ENCODE peak calls at places on chromosomes 6 and 20, in ten cellular contexts. One of them, this sample, is unnamed.

GRCh38 chr20:5691918-5692618 is 58.1 kb upstream of the SHLD1 start:
- DNase-seq in A673: no peak
- DNase-seq in H9: no peak
- DNase-seq in HTR-8/SVneo: no peak
- DNase-seq in GM03348: no peak
- DNase-seq in M059J: no peak
- DNase-seq in HS-5: no peak
- DNase-seq in GM13977: peak
- DNase-seq in ureter: no peak
- DNase-seq in stimulated activated CD8-positive, alpha-beta memory T cell treated with anti-CD3 and anti-CD28 coated beads, Interleukin-15, amount 100 ng/mL, for 24 hours: no peak
- DNase-seq in this sample: no peak

GRCh38 chr20:13441388-13441787 is 197.3 kb downstream of the TASP1 start:
- DNase-seq in A673: no peak
- DNase-seq in H9: no peak
- DNase-seq in HTR-8/SVneo: no peak
- DNase-seq in GM03348: no peak
- DNase-seq in M059J: no peak
- DNase-seq in HS-5: no peak
- DNase-seq in GM13977: no peak
- DNase-seq in ureter: no peak
- DNase-seq in stimulated activated CD8-positive, alpha-beta memory T cell treated with anti-CD3 and anti-CD28 coated beads, Interleukin-15, amount 100 ng/mL, for 24 hours: no peak
- DNase-seq in this sample: no peak

GRCh38 chr20:50210066-50210619 is 19.5 kb downstream of the CEBPB start:
- DNase-seq in A673: no peak
- DNase-seq in H9: no peak
- DNase-seq in HTR-8/SVneo: no peak
- DNase-seq in GM03348: no peak
- DNase-seq in M059J: no peak
- DNase-seq in HS-5: no peak
- DNase-seq in GM13977: no peak
- DNase-seq in ureter: no peak
- DNase-seq in stimulated activated CD8-positive, alpha-beta memory T cell treated with anti-CD3 and anti-CD28 coated beads, Interleukin-15, amount 100 ng/mL, for 24 hours: no peak
- DNase-seq in this sample: no peak

GRCh38 chr6:99195986-99196655 is 153.4 kb downstream of the FAXC start:
- DNase-seq in A673: no peak
- DNase-seq in H9: no peak
- DNase-seq in HTR-8/SVneo: no peak
- DNase-seq in GM03348: no peak
- DNase-seq in M059J: no peak
- DNase-seq in HS-5: no peak
- DNase-seq in GM13977: no peak
- DNase-seq in ureter: no peak
- DNase-seq in stimulated activated CD8-positive, alpha-beta memory T cell treated with anti-CD3 and anti-CD28 coated beads, Interleukin-15, amount 100 ng/mL, for 24 hours: no peak
- DNase-seq in this sample: no peak

GRCh38 chr6:21751608-21752007 is 158.1 kb downstream of the SOX4 start:
- DNase-seq in A673: no peak
- DNase-seq in H9: no peak
- DNase-seq in HTR-8/SVneo: no peak
- DNase-seq in GM03348: no peak
- DNase-seq in M059J: peak
- DNase-seq in HS-5: no peak
- DNase-seq in GM13977: no peak
- DNase-seq in ureter: no peak
- DNase-seq in stimulated activated CD8-positive, alpha-beta memory T cell treated with anti-CD3 and anti-CD28 coated beads, Interleukin-15, amount 100 ng/mL, for 24 hours: no peak
- DNase-seq in this sample: no peak

GRCh38 chr6:26536571-26537159 is 1.5 kb upstream of the HMGN4 start:
- DNase-seq in A673: peak
- DNase-seq in H9: peak
- DNase-seq in HTR-8/SVneo: no peak
- DNase-seq in GM03348: peak
- DNase-seq in M059J: peak
- DNase-seq in HS-5: no peak
- DNase-seq in GM13977: peak
- DNase-seq in ureter: no peak
- DNase-seq in stimulated activated CD8-positive, alpha-beta memory T cell treated with anti-CD3 and anti-CD28 coated beads, Interleukin-15, amount 100 ng/mL, for 24 hours: no peak
- DNase-seq in this sample: no peak

GRCh38 chr6:47483853-47484546 is 6.4 kb downstream of the CD2AP start:
- DNase-seq in A673: no peak
- DNase-seq in H9: no peak
- DNase-seq in HTR-8/SVneo: no peak
- DNase-seq in GM03348: no peak
- DNase-seq in M059J: peak
- DNase-seq in HS-5: peak
- DNase-seq in GM13977: no peak
- DNase-seq in ureter: no peak
- DNase-seq in stimulated activated CD8-positive, alpha-beta memory T cell treated with anti-CD3 and anti-CD28 coated beads, Interleukin-15, amount 100 ng/mL, for 24 hours: no peak
- DNase-seq in this sample: no peak

GRCh38 chr6:82616386-82617028 is 252.9 kb downstream of the TPBG start:
- DNase-seq in A673: peak
- DNase-seq in H9: no peak
- DNase-seq in HTR-8/SVneo: no peak
- DNase-seq in GM03348: no peak
- DNase-seq in M059J: no peak
- DNase-seq in HS-5: no peak
- DNase-seq in GM13977: no peak
- DNase-seq in ureter: no peak
- DNase-seq in stimulated activated CD8-positive, alpha-beta memory T cell treated with anti-CD3 and anti-CD28 coated beads, Interleukin-15, amount 100 ng/mL, for 24 hours: no peak
- DNase-seq in this sample: no peak

GRCh38 chr6:25042599-25042936 is 106.8 kb upstream of the RIPOR2 start:
- DNase-seq in A673: no peak
- DNase-seq in H9: no peak
- DNase-seq in HTR-8/SVneo: no peak
- DNase-seq in GM03348: no peak
- DNase-seq in M059J: no peak
- DNase-seq in HS-5: no peak
- DNase-seq in GM13977: no peak
- DNase-seq in ureter: no peak
- DNase-seq in stimulated activated CD8-positive, alpha-beta memory T cell treated with anti-CD3 and anti-CD28 coated beads, Interleukin-15, amount 100 ng/mL, for 24 hours: no peak
- DNase-seq in this sample: no peak

GRCh38 chr20:2066461-2067122 is 35.0 kb upstream of the STK35 start:
- DNase-seq in A673: no peak
- DNase-seq in H9: no peak
- DNase-seq in HTR-8/SVneo: no peak
- DNase-seq in GM03348: no peak
- DNase-seq in M059J: no peak
- DNase-seq in HS-5: no peak
- DNase-seq in GM13977: no peak
- DNase-seq in ureter: no peak
- DNase-seq in stimulated activated CD8-positive, alpha-beta memory T cell treated with anti-CD3 and anti-CD28 coated beads, Interleukin-15, amount 100 ng/mL, for 24 hours: no peak
- DNase-seq in this sample: no peak

GRCh38 chr20:1856419-1856818 is 38.8 kb upstream of the SIRPA start:
- DNase-seq in A673: no peak
- DNase-seq in H9: no peak
- DNase-seq in HTR-8/SVneo: no peak
- DNase-seq in GM03348: peak
- DNase-seq in M059J: no peak
- DNase-seq in HS-5: no peak
- DNase-seq in GM13977: no peak
- DNase-seq in ureter: no peak
- DNase-seq in stimulated activated CD8-positive, alpha-beta memory T cell treated with anti-CD3 and anti-CD28 coated beads, Interleukin-15, amount 100 ng/mL, for 24 hours: no peak
- DNase-seq in this sample: peak

GRCh38 chr6:131125431-131125830 is 9.8 kb upstream of the AKAP7 start:
- DNase-seq in A673: peak
- DNase-seq in H9: no peak
- DNase-seq in HTR-8/SVneo: no peak
- DNase-seq in GM03348: no peak
- DNase-seq in M059J: no peak
- DNase-seq in HS-5: no peak
- DNase-seq in GM13977: no peak
- DNase-seq in ureter: no peak
- DNase-seq in stimulated activated CD8-positive, alpha-beta memory T cell treated with anti-CD3 and anti-CD28 coated beads, Interleukin-15, amount 100 ng/mL, for 24 hours: no peak
- DNase-seq in this sample: no peak

GRCh38 chr6:6724319-6725119 is 136.0 kb downstream of the LY86 start:
- DNase-seq in A673: peak
- DNase-seq in H9: peak
- DNase-seq in HTR-8/SVneo: peak
- DNase-seq in GM03348: peak
- DNase-seq in M059J: peak
- DNase-seq in HS-5: peak
- DNase-seq in GM13977: peak
- DNase-seq in ureter: peak
- DNase-seq in stimulated activated CD8-positive, alpha-beta memory T cell treated with anti-CD3 and anti-CD28 coated beads, Interleukin-15, amount 100 ng/mL, for 24 hours: no peak
- DNase-seq in this sample: peak

GRCh38 chr6:31128093-31128676 is 7.9 kb upstream of the CDSN start:
- DNase-seq in A673: peak
- DNase-seq in H9: peak
- DNase-seq in HTR-8/SVneo: peak
- DNase-seq in GM03348: peak
- DNase-seq in M059J: peak
- DNase-seq in HS-5: no peak
- DNase-seq in GM13977: peak
- DNase-seq in ureter: no peak
- DNase-seq in stimulated activated CD8-positive, alpha-beta memory T cell treated with anti-CD3 and anti-CD28 coated beads, Interleukin-15, amount 100 ng/mL, for 24 hours: peak
- DNase-seq in this sample: peak

GRCh38 chr6:24131751-24132150 is 5.7 kb downstream of the NRSN1 start:
- DNase-seq in A673: no peak
- DNase-seq in H9: no peak
- DNase-seq in HTR-8/SVneo: no peak
- DNase-seq in GM03348: no peak
- DNase-seq in M059J: no peak
- DNase-seq in HS-5: no peak
- DNase-seq in GM13977: no peak
- DNase-seq in ureter: no peak
- DNase-seq in stimulated activated CD8-positive, alpha-beta memory T cell treated with anti-CD3 and anti-CD28 coated beads, Interleukin-15, amount 100 ng/mL, for 24 hours: no peak
- DNase-seq in this sample: no peak

GRCh38 chr6:75601608-75602163 is at the start of gene SENP6:
- DNase-seq in A673: peak
- DNase-seq in H9: peak
- DNase-seq in HTR-8/SVneo: peak
- DNase-seq in GM03348: peak
- DNase-seq in M059J: peak
- DNase-seq in HS-5: no peak
- DNase-seq in GM13977: peak
- DNase-seq in ureter: peak
- DNase-seq in stimulated activated CD8-positive, alpha-beta memory T cell treated with anti-CD3 and anti-CD28 coated beads, Interleukin-15, amount 100 ng/mL, for 24 hours: peak
- DNase-seq in this sample: peak

This sample was measured in hepatic stellate cell.